ENCODE peak calls at places on chromosomes 3 and 15, in four cellular contexts. E, T, U and K are unnamed samples. For H3K27me3, the result is how much of the 10 kb centered on the place peaks cover.

GRCh38 chr3:189824629-189825312 is 193.6 kb downstream of the TP63 start:
- DNase-seq in E (no peak), T (peak), U (peak), K (peak)

GRCh38 chr15:78481917-78482316 is 25.5 kb upstream of the HYKK start:
- DNase-seq in E (no peak), T (no peak), U (no peak), K (no peak)

GRCh38 chr3:115217678-115218451 is 70.8 kb upstream of the ZBTB20 start:
- DNase-seq in E (peak), T (peak), U (peak), K (peak)

GRCh38 chr3:24683090-24683489 is 188.4 kb upstream of the THRB start:
- DNase-seq in E (no peak), T (no peak), U (no peak), K (no peak)

GRCh38 chr3:183818706-183819624 is 6.4 kb downstream of the MAP6D1 start:
- DNase-seq in E (no peak), T (no peak), U (no peak), K (no peak)

GRCh38 chr3:113065336-113065735 is 74.6 kb downstream of the GTPBP8 start:
- DNase-seq in E (no peak), T (no peak), U (no peak), K (no peak)

GRCh38 chr15:48101376-48101961 is 19.3 kb upstream of the SLC24A5 start:
- DNase-seq in E (no peak), T (no peak), U (no peak), K (no peak)

GRCh38 chr3:178455264-178455663 is 81.0 kb upstream of the KCNMB2 start:
- DNase-seq in E (no peak), T (no peak), U (peak), K (peak)

GRCh38 chr15:99507016-99507731 is 58.6 kb upstream of the MEF2A start:
- DNase-seq in E (no peak), T (no peak), U (peak), K (peak)

GRCh38 chr15:94747510-94747909 is 516.1 kb downstream of the MCTP2 start:
- DNase-seq in E (no peak), T (no peak), U (no peak), K (no peak)

GRCh38 chr3:129597792-129598381 is 8.6 kb downstream of the PLXND1 start:
- DNase-seq in E (peak), T (no peak), U (peak), K (no peak)

GRCh38 chr3:82354181-82354696 is 592.8 kb upstream of the GBE1 start:
- DNase-seq in E (no peak), T (no peak), U (no peak), K (no peak)

GRCh38 chr15:95842576-95842975 is 487.9 kb upstream of the NR2F2 start:
- DNase-seq in E (no peak), T (no peak), U (no peak), K (no peak)

GRCh38 chr15:62560943-62561571 is 396.0 kb upstream of the C2CD4B start:
- DNase-seq in E (peak), T (no peak), U (no peak), K (no peak)

GRCh38 chr3:123328851-123329635 is 119.8 kb downstream of the ADCY5 start:
- DNase-seq in E (peak), T (peak), U (peak), K (peak)
- TF ChIP-seq EZH2 in E (no peak), T (no peak), U (no peak), K (no peak)

DNA sequence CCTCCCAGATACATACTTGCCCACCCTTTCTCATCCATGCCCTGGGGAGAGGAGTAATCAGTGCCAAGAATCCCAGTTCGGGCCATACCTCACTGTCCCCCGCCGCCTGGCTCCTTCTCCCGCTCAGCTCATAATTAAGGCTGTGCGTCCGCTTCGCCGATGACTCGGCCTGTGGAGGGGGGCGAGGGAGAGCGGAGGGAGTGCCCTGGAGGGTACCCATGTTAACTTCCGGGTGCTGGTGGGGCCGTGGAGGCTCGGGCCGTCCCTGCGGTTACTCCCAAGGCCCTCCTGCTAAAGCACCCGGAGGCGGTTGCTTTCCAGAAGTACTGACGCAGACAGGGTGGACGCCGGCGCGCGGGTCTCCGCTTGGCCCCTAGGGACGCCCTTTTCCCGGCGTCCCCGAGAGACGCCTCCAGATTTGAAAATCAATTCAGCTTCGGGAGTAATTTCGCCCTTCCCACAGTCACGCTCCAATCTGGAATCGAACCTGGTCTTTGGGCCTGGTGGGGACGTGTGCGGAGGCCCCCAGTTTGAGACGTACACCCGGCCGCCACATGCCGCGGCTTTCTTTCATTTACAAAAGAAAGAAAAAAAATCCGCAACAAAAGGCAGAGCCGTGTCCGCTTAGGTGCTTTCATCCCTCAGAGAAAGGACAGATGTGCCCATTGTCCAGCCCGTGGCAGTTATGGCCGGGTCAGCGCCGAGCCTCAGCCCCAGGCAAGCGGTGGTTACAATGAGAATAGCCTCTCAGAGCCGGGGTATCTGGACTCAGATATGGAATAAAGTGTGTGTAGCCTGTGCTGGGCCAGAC is 1.0 kb upstream of the ONECUT1 start:
- DNase-seq in E (peak), T (no peak), U (no peak), K (no peak)
- H3K27me3 ChIP-seq in E (half or more), T (under half), U (half or more), K (half or more)

DNA sequence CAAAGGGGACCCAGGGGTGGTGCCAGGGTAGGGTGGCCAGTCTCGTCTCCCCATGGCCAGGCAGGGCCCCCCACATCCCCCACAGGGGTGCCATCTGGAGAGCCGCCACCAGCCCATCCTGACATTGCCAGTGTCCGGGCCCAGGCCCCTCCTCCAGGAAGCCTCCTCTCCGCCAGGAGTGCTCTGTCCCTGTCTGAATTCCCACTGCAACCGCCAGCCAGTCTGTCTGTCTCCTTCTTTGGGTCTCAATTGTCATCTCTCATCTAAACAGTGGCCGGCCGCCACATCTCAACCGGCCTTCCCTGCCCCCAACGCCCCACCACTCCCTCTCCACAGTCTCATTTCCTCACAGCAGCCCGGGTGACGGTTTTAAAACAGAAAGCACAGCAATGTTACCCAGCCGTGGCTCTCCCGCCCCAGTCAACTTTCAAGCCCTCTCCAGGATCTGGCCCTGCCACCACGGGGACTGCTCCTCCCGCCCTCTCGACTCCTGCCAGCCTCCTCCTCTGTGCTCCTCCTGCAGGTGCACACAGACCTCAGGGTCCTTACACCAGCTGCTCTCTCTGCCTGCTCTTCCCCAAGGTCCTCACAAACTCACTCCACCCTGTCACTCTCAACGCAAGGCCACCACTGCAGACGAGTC is 57.0 kb downstream of the IQSEC1 start:
- DNase-seq in E (no peak), T (no peak), U (no peak), K (no peak)
- TF ChIP-seq CTCF in E (no peak), T (no peak), U (no peak), K (no peak)

GRCh38 chr3:11371758-11372157 is 99.6 kb downstream of the ATG7 start:
- DNase-seq in E (no peak), T (no peak), U (no peak), K (no peak)
- TF ChIP-seq EZH2 in E (no peak), T (no peak), U (no peak), K (no peak)

GRCh38 chr15:82968066-82968465 is 15.5 kb upstream of the HOMER2 start:
- DNase-seq in E (no peak), T (no peak), U (peak), K (no peak)
- H3K27me3 ChIP-seq in E (under half), T (under half), U (under half), K (under half)

GRCh38 chr3:9104121-9104520 is 140.8 kb upstream of the RAD18 start:
- DNase-seq in E (no peak), T (no peak), U (no peak), K (no peak)

GRCh38 chr3:9100132-9100894 is 137.0 kb upstream of the RAD18 start:
- DNase-seq in E (no peak), T (no peak), U (no peak), K (no peak)

GRCh38 chr3:9099711-9100110 is 136.4 kb upstream of the RAD18 start:
- DNase-seq in E (no peak), T (no peak), U (no peak), K (no peak)

GRCh38 chr3:9101286-9101685 is 138.0 kb upstream of the RAD18 start:
- DNase-seq in E (peak), T (no peak), U (no peak), K (no peak)

GRCh38 chr3:9102240-9102841 is 139.1 kb upstream of the RAD18 start:
- DNase-seq in E (peak), T (no peak), U (no peak), K (no peak)
- TF ChIP-seq CTCF in E (peak), T (peak), U (no peak), K (no peak)